ENCODE peak calls at places on chromosomes 1 and 21, in six cellular contexts. One of them, this sample, is unnamed.

GRCh38 chr1:2791027-2791760 is 10.3 kb downstream of the TTC34 start:
- DNase-seq in stimulated activated CD8-positive, alpha-beta memory T cell treated with anti-CD3 and anti-CD28 coated beads, Interleukin-7, amount 100 ng/mL, for 1 hour: no peak
- DNase-seq in T-helper 17 cell: no peak
- DNase-seq in NCI-H526: no peak
- DNase-seq in mesendoderm: no peak
- DNase-seq in GM20000: no peak
- DNase-seq in this sample: no peak

GRCh38 chr1:116826818-116827606 is 72.8 kb downstream of the CD2 start:
- DNase-seq in GM20000: peak
- DNase-seq in T-helper 17 cell: no peak
- DNase-seq in NCI-H526: no peak
- DNase-seq in mesendoderm: peak
- DNase-seq in stimulated activated CD8-positive, alpha-beta memory T cell treated with anti-CD3 and anti-CD28 coated beads, Interleukin-7, amount 100 ng/mL, for 1 hour: no peak
- DNase-seq in this sample: no peak

GRCh38 chr1:198232407-198232806 is 75.6 kb downstream of the NEK7 start:
- DNase-seq in GM20000: no peak
- DNase-seq in mesendoderm: no peak
- DNase-seq in stimulated activated CD8-positive, alpha-beta memory T cell treated with anti-CD3 and anti-CD28 coated beads, Interleukin-7, amount 100 ng/mL, for 1 hour: no peak
- DNase-seq in NCI-H526: peak
- DNase-seq in T-helper 17 cell: no peak
- DNase-seq in this sample: no peak

GRCh38 chr1:65001238-65001792 is 35.0 kb upstream of the JAK1 start:
- DNase-seq in T-helper 17 cell: peak
- DNase-seq in NCI-H526: no peak
- DNase-seq in mesendoderm: peak
- DNase-seq in stimulated activated CD8-positive, alpha-beta memory T cell treated with anti-CD3 and anti-CD28 coated beads, Interleukin-7, amount 100 ng/mL, for 1 hour: peak
- DNase-seq in GM20000: peak
- DNase-seq in this sample: no peak

GRCh38 chr1:225694151-225694603 is 41.3 kb upstream of the ENAH start:
- DNase-seq in NCI-H526: no peak
- DNase-seq in mesendoderm: peak
- DNase-seq in GM20000: no peak
- DNase-seq in stimulated activated CD8-positive, alpha-beta memory T cell treated with anti-CD3 and anti-CD28 coated beads, Interleukin-7, amount 100 ng/mL, for 1 hour: no peak
- DNase-seq in T-helper 17 cell: no peak
- DNase-seq in this sample: no peak

GRCh38 chr21:32364387-32364786 is 28.4 kb downstream of the URB1 start:
- DNase-seq in mesendoderm: no peak
- DNase-seq in T-helper 17 cell: no peak
- DNase-seq in NCI-H526: no peak
- DNase-seq in stimulated activated CD8-positive, alpha-beta memory T cell treated with anti-CD3 and anti-CD28 coated beads, Interleukin-7, amount 100 ng/mL, for 1 hour: no peak
- DNase-seq in GM20000: no peak
- DNase-seq in this sample: no peak

GRCh38 chr1:199054706-199055105 is 415.9 kb downstream of the PTPRC start:
- DNase-seq in stimulated activated CD8-positive, alpha-beta memory T cell treated with anti-CD3 and anti-CD28 coated beads, Interleukin-7, amount 100 ng/mL, for 1 hour: no peak
- DNase-seq in mesendoderm: no peak
- DNase-seq in T-helper 17 cell: no peak
- DNase-seq in NCI-H526: no peak
- DNase-seq in GM20000: no peak
- DNase-seq in this sample: no peak

GRCh38 chr1:169941982-169942830 is 48.5 kb upstream of the SCYL3 start:
- DNase-seq in stimulated activated CD8-positive, alpha-beta memory T cell treated with anti-CD3 and anti-CD28 coated beads, Interleukin-7, amount 100 ng/mL, for 1 hour: no peak
- DNase-seq in T-helper 17 cell: no peak
- DNase-seq in NCI-H526: no peak
- DNase-seq in mesendoderm: no peak
- DNase-seq in GM20000: no peak
- DNase-seq in this sample: no peak

GRCh38 chr21:37446552-37446951 is 80.0 kb downstream of the DYRK1A start:
- DNase-seq in mesendoderm: peak
- DNase-seq in GM20000: no peak
- DNase-seq in T-helper 17 cell: no peak
- DNase-seq in NCI-H526: no peak
- DNase-seq in stimulated activated CD8-positive, alpha-beta memory T cell treated with anti-CD3 and anti-CD28 coated beads, Interleukin-7, amount 100 ng/mL, for 1 hour: no peak
- DNase-seq in this sample: no peak